ENCODE peak calls at places on chromosomes 3 and 15, in ten cellular contexts. One of them, this sample, is unnamed.

GRCh38 chr3:11513817-11514135 is 129.9 kb downstream of the VGLL4 start:
- DNase-seq in trophoblast cell: no peak
- DNase-seq in tibial artery: no peak
- DNase-seq in ovary: no peak
- DNase-seq in smooth muscle cell of the brain vasculature: no peak
- DNase-seq in T-cell: no peak
- DNase-seq in neural crest cell: no peak
- DNase-seq in IMR-90: no peak
- DNase-seq in central memory CD4-positive, alpha-beta T cell: no peak
- DNase-seq in kidney epithelial cell: no peak
- DNase-seq in this sample: no peak

GRCh38 chr3:106176734-106177133 is 307.9 kb upstream of the CBLB start:
- DNase-seq in trophoblast cell: no peak
- DNase-seq in tibial artery: no peak
- DNase-seq in ovary: no peak
- DNase-seq in smooth muscle cell of the brain vasculature: peak
- DNase-seq in T-cell: peak
- DNase-seq in neural crest cell: no peak
- DNase-seq in IMR-90: peak
- DNase-seq in central memory CD4-positive, alpha-beta T cell: peak
- DNase-seq in kidney epithelial cell: no peak
- DNase-seq in this sample: peak

GRCh38 chr3:167559922-167560321 is 86.1 kb upstream of the SERPINI2 start:
- DNase-seq in trophoblast cell: no peak
- DNase-seq in tibial artery: no peak
- DNase-seq in ovary: no peak
- DNase-seq in smooth muscle cell of the brain vasculature: no peak
- DNase-seq in T-cell: no peak
- DNase-seq in neural crest cell: peak
- DNase-seq in IMR-90: no peak
- DNase-seq in central memory CD4-positive, alpha-beta T cell: no peak
- DNase-seq in kidney epithelial cell: no peak
- DNase-seq in this sample: no peak

GRCh38 chr3:104879919-104880318 is 486.8 kb upstream of the ALCAM start:
- DNase-seq in trophoblast cell: no peak
- DNase-seq in tibial artery: no peak
- DNase-seq in ovary: no peak
- DNase-seq in smooth muscle cell of the brain vasculature: no peak
- DNase-seq in T-cell: no peak
- DNase-seq in neural crest cell: no peak
- DNase-seq in IMR-90: peak
- DNase-seq in central memory CD4-positive, alpha-beta T cell: no peak
- DNase-seq in kidney epithelial cell: no peak
- DNase-seq in this sample: no peak

GRCh38 chr3:117706037-117706436 is 996.5 kb downstream of the TUSC7 start:
- DNase-seq in trophoblast cell: peak
- DNase-seq in tibial artery: no peak
- DNase-seq in ovary: no peak
- DNase-seq in smooth muscle cell of the brain vasculature: no peak
- DNase-seq in T-cell: no peak
- DNase-seq in neural crest cell: no peak
- DNase-seq in IMR-90: peak
- DNase-seq in central memory CD4-positive, alpha-beta T cell: no peak
- DNase-seq in kidney epithelial cell: no peak
- DNase-seq in this sample: no peak

GRCh38 chr3:16740531-16740930 is 135.3 kb upstream of the DAZL start:
- DNase-seq in trophoblast cell: peak
- DNase-seq in tibial artery: no peak
- DNase-seq in ovary: no peak
- DNase-seq in smooth muscle cell of the brain vasculature: peak
- DNase-seq in T-cell: no peak
- DNase-seq in neural crest cell: no peak
- DNase-seq in IMR-90: no peak
- DNase-seq in central memory CD4-positive, alpha-beta T cell: no peak
- DNase-seq in kidney epithelial cell: no peak
- DNase-seq in this sample: no peak

GRCh38 chr3:33826688-33827087 is 28.3 kb downstream of the PDCD6IP start:
- DNase-seq in trophoblast cell: no peak
- DNase-seq in tibial artery: no peak
- DNase-seq in ovary: no peak
- DNase-seq in smooth muscle cell of the brain vasculature: no peak
- DNase-seq in T-cell: no peak
- DNase-seq in neural crest cell: no peak
- DNase-seq in IMR-90: peak
- DNase-seq in central memory CD4-positive, alpha-beta T cell: no peak
- DNase-seq in kidney epithelial cell: no peak
- DNase-seq in this sample: no peak

GRCh38 chr3:46702246-46703012 is 1.2 kb downstream of the TMIE start:
- DNase-seq in trophoblast cell: no peak
- DNase-seq in tibial artery: no peak
- DNase-seq in ovary: peak
- DNase-seq in smooth muscle cell of the brain vasculature: no peak
- DNase-seq in T-cell: no peak
- DNase-seq in neural crest cell: no peak
- DNase-seq in IMR-90: no peak
- DNase-seq in central memory CD4-positive, alpha-beta T cell: no peak
- DNase-seq in kidney epithelial cell: no peak
- DNase-seq in this sample: no peak

GRCh38 chr15:63469190-63469589 is 35.2 kb upstream of the USP3 start:
- DNase-seq in trophoblast cell: no peak
- DNase-seq in tibial artery: no peak
- DNase-seq in ovary: no peak
- DNase-seq in smooth muscle cell of the brain vasculature: no peak
- DNase-seq in T-cell: no peak
- DNase-seq in neural crest cell: no peak
- DNase-seq in IMR-90: no peak
- DNase-seq in central memory CD4-positive, alpha-beta T cell: peak
- DNase-seq in kidney epithelial cell: no peak
- DNase-seq in this sample: no peak

GRCh38 chr15:32705450-32705849 is 12.4 kb upstream of the GREM1 start:
- DNase-seq in trophoblast cell: no peak
- DNase-seq in tibial artery: no peak
- DNase-seq in ovary: no peak
- DNase-seq in smooth muscle cell of the brain vasculature: no peak
- DNase-seq in T-cell: no peak
- DNase-seq in neural crest cell: no peak
- DNase-seq in IMR-90: peak
- DNase-seq in central memory CD4-positive, alpha-beta T cell: no peak
- DNase-seq in kidney epithelial cell: no peak
- DNase-seq in this sample: no peak

GRCh38 chr3:195394700-195395099 is 48.1 kb downstream of the ACAP2 start:
- DNase-seq in trophoblast cell: no peak
- DNase-seq in tibial artery: no peak
- DNase-seq in ovary: no peak
- DNase-seq in smooth muscle cell of the brain vasculature: no peak
- DNase-seq in T-cell: no peak
- DNase-seq in neural crest cell: no peak
- DNase-seq in IMR-90: peak
- DNase-seq in central memory CD4-positive, alpha-beta T cell: no peak
- DNase-seq in kidney epithelial cell: no peak
- DNase-seq in this sample: no peak

GRCh38 chr3:57464011-57464410 is 80.1 kb downstream of the DNAH12 start:
- DNase-seq in trophoblast cell: no peak
- DNase-seq in tibial artery: no peak
- DNase-seq in ovary: no peak
- DNase-seq in smooth muscle cell of the brain vasculature: no peak
- DNase-seq in T-cell: no peak
- DNase-seq in neural crest cell: no peak
- DNase-seq in IMR-90: no peak
- DNase-seq in central memory CD4-positive, alpha-beta T cell: no peak
- DNase-seq in kidney epithelial cell: no peak
- DNase-seq in this sample: no peak

GRCh38 chr3:64440498-64440897 is 215.2 kb upstream of the PRICKLE2 start:
- DNase-seq in trophoblast cell: peak
- DNase-seq in tibial artery: no peak
- DNase-seq in ovary: peak
- DNase-seq in smooth muscle cell of the brain vasculature: peak
- DNase-seq in T-cell: no peak
- DNase-seq in neural crest cell: no peak
- DNase-seq in IMR-90: peak
- DNase-seq in central memory CD4-positive, alpha-beta T cell: no peak
- DNase-seq in kidney epithelial cell: peak
- DNase-seq in this sample: no peak

GRCh38 chr15:57376695-57377477 is 581 bp downstream of the CGNL1 start:
- DNase-seq in trophoblast cell: peak
- DNase-seq in tibial artery: peak
- DNase-seq in ovary: peak
- DNase-seq in smooth muscle cell of the brain vasculature: no peak
- DNase-seq in T-cell: no peak
- DNase-seq in neural crest cell: peak
- DNase-seq in IMR-90: peak
- DNase-seq in central memory CD4-positive, alpha-beta T cell: no peak
- DNase-seq in kidney epithelial cell: no peak
- DNase-seq in this sample: no peak

GRCh38 chr3:141095546-141095937 is 44.4 kb downstream of the SPSB4 start:
- DNase-seq in trophoblast cell: no peak
- DNase-seq in tibial artery: no peak
- DNase-seq in ovary: no peak
- DNase-seq in smooth muscle cell of the brain vasculature: no peak
- DNase-seq in T-cell: no peak
- DNase-seq in neural crest cell: no peak
- DNase-seq in IMR-90: no peak
- DNase-seq in central memory CD4-positive, alpha-beta T cell: no peak
- DNase-seq in kidney epithelial cell: no peak
- DNase-seq in this sample: no peak

GRCh38 chr15:36330598-36330997 is 248.8 kb upstream of the CDIN1 start:
- DNase-seq in trophoblast cell: no peak
- DNase-seq in tibial artery: no peak
- DNase-seq in ovary: no peak
- DNase-seq in smooth muscle cell of the brain vasculature: no peak
- DNase-seq in T-cell: no peak
- DNase-seq in neural crest cell: no peak
- DNase-seq in IMR-90: no peak
- DNase-seq in central memory CD4-positive, alpha-beta T cell: no peak
- DNase-seq in kidney epithelial cell: no peak
- DNase-seq in this sample: no peak

GRCh38 chr3:174769171-174769570 is 90.0 kb upstream of the NAALADL2 start:
- DNase-seq in trophoblast cell: peak
- DNase-seq in tibial artery: no peak
- DNase-seq in ovary: no peak
- DNase-seq in smooth muscle cell of the brain vasculature: no peak
- DNase-seq in T-cell: no peak
- DNase-seq in neural crest cell: no peak
- DNase-seq in IMR-90: no peak
- DNase-seq in central memory CD4-positive, alpha-beta T cell: no peak
- DNase-seq in kidney epithelial cell: no peak
- DNase-seq in this sample: no peak

GRCh38 chr15:64581408-64581761 is 121.0 kb downstream of the ZNF609 start:
- DNase-seq in trophoblast cell: no peak
- DNase-seq in tibial artery: no peak
- DNase-seq in ovary: no peak
- DNase-seq in smooth muscle cell of the brain vasculature: no peak
- DNase-seq in T-cell: no peak
- DNase-seq in neural crest cell: no peak
- DNase-seq in IMR-90: no peak
- DNase-seq in central memory CD4-positive, alpha-beta T cell: no peak
- DNase-seq in kidney epithelial cell: no peak
- DNase-seq in this sample: no peak

GRCh38 chr3:110929811-110930210 is 141.8 kb upstream of the NECTIN3 start:
- DNase-seq in trophoblast cell: no peak
- DNase-seq in tibial artery: no peak
- DNase-seq in ovary: no peak
- DNase-seq in smooth muscle cell of the brain vasculature: no peak
- DNase-seq in T-cell: no peak
- DNase-seq in neural crest cell: no peak
- DNase-seq in IMR-90: peak
- DNase-seq in central memory CD4-positive, alpha-beta T cell: no peak
- DNase-seq in kidney epithelial cell: no peak
- DNase-seq in this sample: no peak

GRCh38 chr3:58559586-58559985 is 17.6 kb downstream of the FAM107A start:
- DNase-seq in trophoblast cell: no peak
- DNase-seq in tibial artery: no peak
- DNase-seq in ovary: no peak
- DNase-seq in smooth muscle cell of the brain vasculature: no peak
- DNase-seq in T-cell: no peak
- DNase-seq in neural crest cell: no peak
- DNase-seq in IMR-90: no peak
- DNase-seq in central memory CD4-positive, alpha-beta T cell: no peak
- DNase-seq in kidney epithelial cell: no peak
- DNase-seq in this sample: no peak

GRCh38 chr3:33658971-33659848 is 58.8 kb downstream of the CLASP2 start:
- DNase-seq in trophoblast cell: peak
- DNase-seq in tibial artery: peak
- DNase-seq in ovary: peak
- DNase-seq in smooth muscle cell of the brain vasculature: peak
- DNase-seq in T-cell: peak
- DNase-seq in neural crest cell: peak
- DNase-seq in IMR-90: peak
- DNase-seq in central memory CD4-positive, alpha-beta T cell: peak
- DNase-seq in kidney epithelial cell: peak
- DNase-seq in this sample: peak

GRCh38 chr15:84023636-84024035 is 211.9 kb upstream of the GOLGA6L4 start:
- DNase-seq in trophoblast cell: peak
- DNase-seq in tibial artery: no peak
- DNase-seq in ovary: peak
- DNase-seq in smooth muscle cell of the brain vasculature: no peak
- DNase-seq in T-cell: no peak
- DNase-seq in neural crest cell: peak
- DNase-seq in IMR-90: peak
- DNase-seq in central memory CD4-positive, alpha-beta T cell: no peak
- DNase-seq in kidney epithelial cell: no peak
- DNase-seq in this sample: no peak

GRCh38 chr3:112814256-112814655 is 32.4 kb downstream of the CD200R1L start:
- DNase-seq in trophoblast cell: peak
- DNase-seq in tibial artery: no peak
- DNase-seq in ovary: no peak
- DNase-seq in smooth muscle cell of the brain vasculature: no peak
- DNase-seq in T-cell: no peak
- DNase-seq in neural crest cell: no peak
- DNase-seq in IMR-90: peak
- DNase-seq in central memory CD4-positive, alpha-beta T cell: no peak
- DNase-seq in kidney epithelial cell: no peak
- DNase-seq in this sample: no peak

GRCh38 chr3:123071146-123071545 is 4.3 kb downstream of the PDIA5 start:
- DNase-seq in trophoblast cell: no peak
- DNase-seq in tibial artery: no peak
- DNase-seq in ovary: no peak
- DNase-seq in smooth muscle cell of the brain vasculature: no peak
- DNase-seq in T-cell: no peak
- DNase-seq in neural crest cell: no peak
- DNase-seq in IMR-90: peak
- DNase-seq in central memory CD4-positive, alpha-beta T cell: no peak
- DNase-seq in kidney epithelial cell: no peak
- DNase-seq in this sample: no peak

GRCh38 chr3:100002599-100003350 is 111.5 kb downstream of the FILIP1L start:
- DNase-seq in trophoblast cell: peak
- DNase-seq in tibial artery: no peak
- DNase-seq in ovary: no peak
- DNase-seq in smooth muscle cell of the brain vasculature: no peak
- DNase-seq in T-cell: no peak
- DNase-seq in neural crest cell: no peak
- DNase-seq in IMR-90: peak
- DNase-seq in central memory CD4-positive, alpha-beta T cell: no peak
- DNase-seq in kidney epithelial cell: peak
- DNase-seq in this sample: no peak

GRCh38 chr15:56456229-56456628 is 8.7 kb downstream of the MNS1 start:
- DNase-seq in trophoblast cell: no peak
- DNase-seq in tibial artery: no peak
- DNase-seq in ovary: no peak
- DNase-seq in smooth muscle cell of the brain vasculature: no peak
- DNase-seq in T-cell: no peak
- DNase-seq in neural crest cell: no peak
- DNase-seq in IMR-90: no peak
- DNase-seq in central memory CD4-positive, alpha-beta T cell: no peak
- DNase-seq in kidney epithelial cell: no peak
- DNase-seq in this sample: no peak

GRCh38 chr3:148004331-148004730 is 595.2 kb downstream of the ZIC1 start:
- DNase-seq in trophoblast cell: no peak
- DNase-seq in tibial artery: no peak
- DNase-seq in ovary: no peak
- DNase-seq in smooth muscle cell of the brain vasculature: no peak
- DNase-seq in T-cell: no peak
- DNase-seq in neural crest cell: no peak
- DNase-seq in IMR-90: no peak
- DNase-seq in central memory CD4-positive, alpha-beta T cell: no peak
- DNase-seq in kidney epithelial cell: no peak
- DNase-seq in this sample: no peak

GRCh38 chr3:28348286-28348636 is 260 bp upstream of the ZCWPW2 start:
- DNase-seq in trophoblast cell: no peak
- DNase-seq in tibial artery: peak
- DNase-seq in ovary: no peak
- DNase-seq in smooth muscle cell of the brain vasculature: no peak
- DNase-seq in T-cell: no peak
- DNase-seq in neural crest cell: peak
- DNase-seq in IMR-90: peak
- DNase-seq in central memory CD4-positive, alpha-beta T cell: no peak
- DNase-seq in kidney epithelial cell: no peak
- DNase-seq in this sample: no peak